ENCODE peak calls at places on chromosomes 12 and 14, in four cellular contexts. U is Right ventricle myocardium superior, P is HCT116, Y is B cell. G is an unnamed sample.

GRCh38 chr14:77423423-77423822 is at the start of gene NOXRED1:
- ATAC-seq in U (no peak), P (no peak), Y (no peak), G (no peak)

GRCh38 chr14:55180434-55180833 is 11.0 kb downstream of the DLGAP5 start:
- ATAC-seq in U (no peak), P (no peak), Y (no peak), G (no peak)

GRCh38 chr14:36300337-36300736 is 20.1 kb downstream of the MBIP start:
- ATAC-seq in U (no peak), P (peak), Y (no peak), G (no peak)

GRCh38 chr12:40697566-40698257 is 5.5 kb downstream of the CNTN1 start:
- ATAC-seq in U (no peak), P (no peak), Y (no peak), G (peak)

GRCh38 chr14:49641697-49642129 is 6.7 kb upstream of the DNAAF2 start:
- ATAC-seq in U (peak), P (peak), Y (no peak), G (no peak)

GRCh38 chr12:122035292-122035691 is 13.6 kb downstream of the BCL7A start:
- ATAC-seq in U (peak), P (no peak), Y (no peak), G (no peak)

GRCh38 chr12:33967760-33968159 is 54.5 kb upstream of the ALG10 start:
- ATAC-seq in U (no peak), P (no peak), Y (no peak), G (no peak)

GRCh38 chr14:69459122-69459521 is 25.4 kb upstream of the PLEKHD1 start:
- ATAC-seq in U (no peak), P (no peak), Y (no peak), G (no peak)

GRCh38 chr14:103372552-103373304 is 12.5 kb upstream of the MARK3 start:
- ATAC-seq in U (no peak), P (peak), Y (no peak), G (no peak)

GRCh38 chr12:89033062-89033461 is 319.2 kb downstream of the DUSP6 start:
- ATAC-seq in U (no peak), P (no peak), Y (no peak), G (no peak)

GRCh38 chr14:103408491-103409155 is 23.4 kb downstream of the MARK3 start:
- ATAC-seq in U (no peak), P (no peak), Y (no peak), G (no peak)

GRCh38 chr12:2764398-2764797 is 30.4 kb upstream of the FKBP4 start:
- ATAC-seq in U (no peak), P (no peak), Y (no peak), G (no peak)

GRCh38 chr12:132619301-132620112 is 931 bp downstream of the P2RX2 start:
- ATAC-seq in U (no peak), P (no peak), Y (no peak), G (no peak)

GRCh38 chr14:95260537-95261440 is 58.9 kb downstream of the CLMN start:
- ATAC-seq in U (peak), P (no peak), Y (no peak), G (no peak)

GRCh38 chr12:68269727-68270126 is 16.3 kb upstream of the IL22 start:
- ATAC-seq in U (no peak), P (no peak), Y (no peak), G (no peak)

GRCh38 chr12:126069549-126070165 is 1004.4 kb downstream of the AACS start:
- ATAC-seq in U (no peak), P (peak), Y (no peak), G (no peak)

GRCh38 chr12:120892265-120892664 is 11.9 kb downstream of the SPPL3 start:
- ATAC-seq in U (peak), P (no peak), Y (no peak), G (no peak)

GRCh38 chr14:22185191-22185590 is 403.8 kb downstream of the DAD1 start:
- ATAC-seq in U (no peak), P (peak), Y (no peak), G (no peak)

GRCh38 chr12:52495385-52495784 is 2.3 kb upstream of the KRT6A start:
- ATAC-seq in U (no peak), P (peak), Y (no peak), G (no peak)

GRCh38 chr12:124673881-124674617 is 106.6 kb upstream of the NCOR2 start:
- ATAC-seq in U (no peak), P (no peak), Y (no peak), G (no peak)

GRCh38 chr14:36493761-36494160 is 26.3 kb downstream of the NKX2-1 start:
- ATAC-seq in U (no peak), P (no peak), Y (no peak), G (no peak)

GRCh38 chr12:96326628-96327227 is 73.5 kb downstream of the CDK17 start:
- ATAC-seq in U (no peak), P (no peak), Y (no peak), G (no peak)

GRCh38 chr12:92769124-92769901 is 66.5 kb downstream of the PLEKHG7 start:
- ATAC-seq in U (peak), P (no peak), Y (no peak), G (peak)

GRCh38 chr14:90804292-90804671 is 11.9 kb downstream of the TTC7B start:
- ATAC-seq in U (no peak), P (no peak), Y (no peak), G (no peak)

GRCh38 chr14:64640839-64641238 is 63.4 kb upstream of the PLEKHG3 start:
- ATAC-seq in U (no peak), P (no peak), Y (no peak), G (no peak)

GRCh38 chr12:47785887-47786661 is 13.0 kb downstream of the SLC48A1 start:
- ATAC-seq in U (no peak), P (no peak), Y (no peak), G (no peak)

GRCh38 chr14:71538288-71538687 is 393.9 kb upstream of the RGS6 start:
- ATAC-seq in U (no peak), P (no peak), Y (no peak), G (no peak)

G was measured in gastroesophageal sphincter.